ENCODE peak calls at places on chromosomes 7 and 10, in four cellular contexts. R is sigmoid colon; O is CD4-positive, alpha-beta T cell; S is colonic mucosa. G is an unnamed sample.

GRCh38 chr10:128124813-128125403 is 1.3 kb downstream of the MKI67 start:
- DNase-seq in R (no peak), O (no peak), S (no peak), G (no peak)

GRCh38 chr7:16089191-16089590 is 332.1 kb downstream of the CRPPA start:
- DNase-seq in R (no peak), O (no peak), S (no peak), G (no peak)

GRCh38 chr10:89837173-89838001 is 136.0 kb downstream of the KIF20B start:
- DNase-seq in R (peak), O (peak), S (peak), G (no peak)

GRCh38 chr10:89032141-89032814 is 41.7 kb downstream of the FAS start:
- DNase-seq in R (no peak), O (no peak), S (no peak), G (no peak)

GRCh38 chr7:24158976-24159375 is 125.0 kb upstream of the NPY start:
- DNase-seq in R (no peak), O (no peak), S (no peak), G (no peak)

GRCh38 chr7:75938921-75939320 is 24.0 kb downstream of the POR start:
- DNase-seq in R (no peak), O (no peak), S (no peak), G (no peak)

GRCh38 chr7:15315678-15316077 is 246.1 kb downstream of the AGMO start:
- DNase-seq in R (no peak), O (no peak), S (no peak), G (no peak)

GRCh38 chr10:122301055-122301810 is 30.1 kb downstream of the BTBD16 start:
- DNase-seq in R (no peak), O (no peak), S (no peak), G (no peak)

GRCh38 chr7:82704121-82704520 is 260.5 kb upstream of the CACNA2D1 start:
- DNase-seq in R (no peak), O (no peak), S (no peak), G (no peak)

GRCh38 chr10:127293640-127294039 is 97.2 kb upstream of the INSYN2A start:
- DNase-seq in R (no peak), O (peak), S (no peak), G (no peak)

GRCh38 chr7:139725077-139725476 is 52.7 kb downstream of the HIPK2 start:
- DNase-seq in R (no peak), O (no peak), S (no peak), G (no peak)

GRCh38 chr7:144835668-144836544 is at the start of gene TPK1:
- DNase-seq in R (peak), O (peak), S (peak), G (peak)
- TF ChIP-seq CTCF in R (no peak), O (no peak), S (no peak), G (no peak)

GRCh38 chr7:122885583-122886356 is 490 bp downstream of the CADPS2 start:
- DNase-seq in R (peak), O (no peak), S (peak), G (peak)

GRCh38 chr7:122889116-122889515 is 2.9 kb upstream of the CADPS2 start:
- DNase-seq in R (no peak), O (no peak), S (no peak), G (no peak)

GRCh38 chr7:122886357-122887081 is at the start of gene CADPS2:
- DNase-seq in R (peak), O (no peak), S (peak), G (peak)

GRCh38 chr7:122887848-122888247 is 1.6 kb upstream of the CADPS2 start:
- DNase-seq in R (no peak), O (no peak), S (no peak), G (no peak)

GRCh38 chr7:122887198-122887597 is 938 bp upstream of the CADPS2 start:
- DNase-seq in R (peak), O (no peak), S (peak), G (peak)
- TF ChIP-seq CTCF in R (no peak), O (no peak), S (no peak), G (no peak)

GRCh38 chr10:132576671-132577349 is 39.2 kb downstream of the INPP5A start:
- DNase-seq in R (no peak), O (no peak), S (no peak), G (no peak)

GRCh38 chr10:132578287-132578951 is 40.8 kb downstream of the INPP5A start:
- DNase-seq in R (peak), O (no peak), S (no peak), G (no peak)

GRCh38 chr10:132575320-132576201 is 38.0 kb downstream of the INPP5A start:
- DNase-seq in R (no peak), O (no peak), S (peak), G (no peak)

GRCh38 chr10:132579027-132579859 is 41.7 kb downstream of the INPP5A start:
- DNase-seq in R (peak), O (no peak), S (no peak), G (no peak)

GRCh38 chr10:132577350-132578005 is 39.9 kb downstream of the INPP5A start:
- DNase-seq in R (peak), O (no peak), S (no peak), G (no peak)
- TF ChIP-seq CTCF in R (peak), O (no peak), S (no peak), G (peak)

GRCh38 chr7:31373337-31374289 is 33.1 kb upstream of the NEUROD6 start:
- DNase-seq in R (no peak), O (no peak), S (peak), G (peak)
- TF ChIP-seq CTCF in R (peak), O (no peak), S (peak), G (peak)

DNA sequence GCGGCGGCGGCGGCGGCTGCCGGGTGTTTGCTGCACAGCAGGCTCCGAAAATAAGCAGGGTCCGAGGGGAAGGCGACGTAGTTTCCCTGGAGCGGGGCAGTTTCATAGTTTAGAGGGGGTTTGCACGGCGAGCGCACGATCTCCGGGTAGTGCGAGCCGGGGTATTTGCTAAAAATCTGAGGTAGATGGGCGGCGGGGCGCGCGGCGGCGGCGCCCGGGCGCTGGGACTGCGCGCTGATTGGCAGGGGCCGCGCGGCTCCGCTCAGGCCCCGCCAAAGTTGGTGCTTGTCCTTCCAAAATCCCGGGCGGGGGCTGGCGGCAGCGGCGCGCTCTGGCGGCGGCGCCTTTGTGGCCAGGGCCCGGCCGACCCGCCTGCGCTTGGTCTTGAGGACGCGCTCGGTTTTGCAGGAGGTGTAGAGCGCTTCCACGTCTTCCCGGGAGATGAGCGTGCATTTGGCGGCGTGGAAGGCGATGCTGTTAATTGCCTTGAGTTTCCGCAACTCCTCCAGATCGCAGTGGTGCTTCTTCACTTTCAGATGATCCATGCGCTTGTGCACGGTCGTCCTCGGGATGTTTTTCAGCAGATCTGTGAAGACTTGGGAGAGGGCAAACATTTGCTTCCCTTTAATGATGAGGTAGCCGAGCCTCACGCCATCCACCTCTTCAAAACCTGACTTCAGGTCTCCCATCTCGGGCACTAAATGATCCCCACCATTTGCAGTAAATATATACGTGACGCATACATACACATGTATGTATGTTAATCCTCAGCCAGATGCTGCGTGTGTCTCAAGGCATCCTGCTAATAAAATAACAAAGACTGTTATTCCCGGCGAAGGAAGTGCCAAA is 8.1 kb downstream of the SKIDA1 start:
- DNase-seq in R (peak), O (no peak), S (no peak), G (no peak)
- TF ChIP-seq CTCF in R (no peak), O (no peak), S (no peak), G (no peak)

DNA sequence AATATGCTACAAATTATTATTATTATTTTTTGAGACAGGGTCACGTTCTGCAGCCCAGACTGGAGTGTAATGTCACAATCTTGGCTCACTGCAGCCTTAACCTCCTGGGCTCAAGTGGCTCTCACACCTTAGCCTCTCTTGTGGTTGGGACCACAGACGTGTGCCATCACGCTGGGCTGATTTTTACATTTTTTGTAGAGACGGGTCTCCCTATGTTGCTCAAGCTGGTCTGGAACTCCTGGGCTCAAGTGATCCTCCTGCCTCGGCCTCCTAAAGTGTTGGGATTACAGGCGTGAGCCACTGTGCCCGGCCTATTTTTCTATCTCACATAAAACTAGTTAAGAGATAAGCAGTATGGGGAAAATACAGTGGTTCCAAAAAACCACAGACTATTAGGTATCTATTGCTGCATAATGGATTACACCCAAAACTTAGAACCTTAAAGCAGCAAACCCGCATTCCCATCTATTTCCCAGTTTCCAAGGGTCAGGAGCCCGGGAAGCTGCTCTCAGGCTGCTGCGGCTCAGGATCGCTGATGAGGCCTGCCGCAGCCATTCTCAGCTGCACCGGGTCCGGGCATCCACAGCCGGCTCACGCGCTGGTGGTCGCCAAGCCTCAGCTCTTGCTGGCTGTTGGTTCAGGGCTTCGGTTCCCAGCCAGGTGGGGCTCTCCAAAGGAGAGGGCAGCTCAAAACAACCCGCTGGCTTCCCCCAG is 128.3 kb downstream of the UBE2H start:
- DNase-seq in R (no peak), O (peak), S (no peak), G (no peak)
- TF ChIP-seq CTCF in R (no peak), O (peak), S (no peak), G (no peak)

GRCh38 chr7:117871778-117872538 is 1.3 kb downstream of the CTTNBP2 start:
- DNase-seq in R (peak), O (no peak), S (peak), G (peak)

GRCh38 chr7:117873056-117873932 is at the start of gene CTTNBP2:
- DNase-seq in R (peak), O (no peak), S (peak), G (peak)

GRCh38 chr7:117872565-117873055 is 631 bp downstream of the CTTNBP2 start:
- DNase-seq in R (peak), O (no peak), S (peak), G (peak)

GRCh38 chr7:117873933-117874530 is 791 bp upstream of the CTTNBP2 start:
- DNase-seq in R (no peak), O (no peak), S (no peak), G (no peak)

GRCh38 chr7:117875566-117875965 is 2.3 kb upstream of the CTTNBP2 start:
- DNase-seq in R (no peak), O (no peak), S (no peak), G (peak)
- TF ChIP-seq CTCF in R (no peak), O (no peak), S (no peak), G (peak)

GRCh38 chr10:112261281-112261822 is 21.8 kb upstream of the TECTB start:
- DNase-seq in R (no peak), O (no peak), S (no peak), G (no peak)

GRCh38 chr10:112262556-112262955 is 20.6 kb upstream of the TECTB start:
- DNase-seq in R (no peak), O (no peak), S (no peak), G (no peak)

GRCh38 chr10:112269266-112269665 is 13.9 kb upstream of the TECTB start:
- DNase-seq in R (no peak), O (no peak), S (no peak), G (no peak)

GRCh38 chr10:112260831-112261230 is 22.4 kb upstream of the TECTB start:
- DNase-seq in R (no peak), O (no peak), S (no peak), G (no peak)

DNA sequence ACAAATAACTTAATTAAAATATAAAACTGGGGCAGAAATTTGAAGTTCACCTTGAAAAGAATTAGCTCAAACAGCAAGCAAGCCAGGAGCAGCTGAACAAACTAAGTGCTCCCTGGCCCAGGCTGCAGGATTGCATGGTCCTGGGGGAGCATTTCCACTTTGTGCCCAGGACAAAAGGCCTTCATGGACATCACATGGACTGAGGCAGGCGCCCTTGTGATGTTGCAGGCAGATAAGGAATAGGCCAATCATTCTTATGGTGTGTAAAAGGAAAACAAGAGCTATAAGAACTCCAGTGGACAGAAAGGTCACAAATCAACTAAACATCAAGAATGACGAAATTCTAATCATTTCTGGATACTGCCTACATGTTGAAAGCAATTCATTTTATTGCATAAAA is 17.5 kb upstream of the TECTB start:
- DNase-seq in R (no peak), O (no peak), S (no peak), G (no peak)
- TF ChIP-seq CTCF in R (no peak), O (no peak), S (no peak), G (no peak)